ENCODE peak calls at places on chromosomes 13 and 19, in five cellular contexts. One of them, this sample, is unnamed.

GRCh38 chr19:10653732-10654609 is at the start of gene ILF3:
- DNase-seq in ovary: peak
- DNase-seq in testis: peak
- DNase-seq in GM12892: peak
- DNase-seq in breast epithelium: peak
- DNase-seq in this sample: peak

GRCh38 chr13:40613192-40613818 is 53.1 kb downstream of the FOXO1 start:
- DNase-seq in ovary: no peak
- DNase-seq in testis: no peak
- DNase-seq in GM12892: peak
- DNase-seq in breast epithelium: no peak
- DNase-seq in this sample: peak

GRCh38 chr19:23521471-23521870 is 126.2 kb upstream of the ZNF91 start:
- DNase-seq in ovary: no peak
- DNase-seq in testis: no peak
- DNase-seq in GM12892: no peak
- DNase-seq in breast epithelium: no peak
- DNase-seq in this sample: no peak

GRCh38 chr13:75761373-75761772 is 125.2 kb downstream of the LMO7 start:
- DNase-seq in ovary: no peak
- DNase-seq in testis: no peak
- DNase-seq in GM12892: no peak
- DNase-seq in breast epithelium: no peak
- DNase-seq in this sample: no peak

GRCh38 chr19:6587998-6588507 is 2.9 kb downstream of the CD70 start:
- DNase-seq in ovary: no peak
- DNase-seq in testis: no peak
- DNase-seq in GM12892: peak
- DNase-seq in breast epithelium: no peak
- DNase-seq in this sample: no peak

GRCh38 chr13:23570931-23571330 is 719 bp downstream of the TNFRSF19 start:
- DNase-seq in ovary: no peak
- DNase-seq in testis: no peak
- DNase-seq in GM12892: no peak
- DNase-seq in breast epithelium: no peak
- DNase-seq in this sample: no peak

GRCh38 chr19:39829702-39830275 is 4.2 kb downstream of the DYRK1B start:
- DNase-seq in ovary: no peak
- DNase-seq in testis: no peak
- DNase-seq in GM12892: no peak
- DNase-seq in breast epithelium: no peak
- DNase-seq in this sample: no peak

GRCh38 chr13:73702419-73703071 is 431.7 kb downstream of the KLF12 start:
- DNase-seq in ovary: no peak
- DNase-seq in testis: no peak
- DNase-seq in GM12892: no peak
- DNase-seq in breast epithelium: no peak
- DNase-seq in this sample: no peak

GRCh38 chr13:42875448-42876269 is 94.3 kb downstream of the FAM216B start:
- DNase-seq in ovary: peak
- DNase-seq in testis: peak
- DNase-seq in GM12892: no peak
- DNase-seq in breast epithelium: no peak
- DNase-seq in this sample: no peak

GRCh38 chr19:29843180-29844051 is 31.6 kb downstream of the CCNE1 start:
- DNase-seq in ovary: peak
- DNase-seq in testis: peak
- DNase-seq in GM12892: no peak
- DNase-seq in breast epithelium: no peak
- DNase-seq in this sample: peak

GRCh38 chr13:29162638-29163037 is 342.5 kb downstream of the MTUS2 start:
- DNase-seq in ovary: no peak
- DNase-seq in testis: no peak
- DNase-seq in GM12892: no peak
- DNase-seq in breast epithelium: no peak
- DNase-seq in this sample: no peak

GRCh38 chr13:92994056-92994455 is 232.6 kb upstream of the GPC6 start:
- DNase-seq in ovary: no peak
- DNase-seq in testis: no peak
- DNase-seq in GM12892: no peak
- DNase-seq in breast epithelium: no peak
- DNase-seq in this sample: no peak

GRCh38 chr19:39296906-39297305 is 699 bp downstream of the IFNL1 start:
- DNase-seq in ovary: no peak
- DNase-seq in testis: no peak
- DNase-seq in GM12892: no peak
- DNase-seq in breast epithelium: no peak
- DNase-seq in this sample: no peak

GRCh38 chr13:79011179-79011578 is 352.2 kb upstream of the OBI1 start:
- DNase-seq in ovary: no peak
- DNase-seq in testis: no peak
- DNase-seq in GM12892: no peak
- DNase-seq in breast epithelium: no peak
- DNase-seq in this sample: no peak

GRCh38 chr13:20351279-20352022 is 119.3 kb upstream of the GJB6 start:
- DNase-seq in ovary: no peak
- DNase-seq in testis: no peak
- DNase-seq in GM12892: no peak
- DNase-seq in breast epithelium: no peak
- DNase-seq in this sample: no peak

GRCh38 chr13:57408312-57408711 is 223.2 kb upstream of the PCDH17 start:
- DNase-seq in ovary: no peak
- DNase-seq in testis: no peak
- DNase-seq in GM12892: no peak
- DNase-seq in breast epithelium: no peak
- DNase-seq in this sample: no peak

GRCh38 chr19:17348700-17349099 is 11.3 kb downstream of the GTPBP3 start:
- DNase-seq in ovary: peak
- DNase-seq in testis: no peak
- DNase-seq in GM12892: no peak
- DNase-seq in breast epithelium: no peak
- DNase-seq in this sample: no peak
- TF ChIP-seq POLR2A in ovary: no peak
- TF ChIP-seq POLR2A in testis: no peak
- TF ChIP-seq POLR2A in GM12892: no peak
- TF ChIP-seq POLR2A in breast epithelium: no peak
- TF ChIP-seq POLR2A in this sample: no peak

GRCh38 chr13:112978561-112979405 is 9.8 kb downstream of the MCF2L start:
- DNase-seq in ovary: no peak
- DNase-seq in testis: no peak
- DNase-seq in GM12892: no peak
- DNase-seq in breast epithelium: no peak
- DNase-seq in this sample: no peak
- TF ChIP-seq POLR2A in ovary: no peak
- TF ChIP-seq POLR2A in testis: no peak
- TF ChIP-seq POLR2A in GM12892: no peak
- TF ChIP-seq POLR2A in breast epithelium: no peak
- TF ChIP-seq POLR2A in this sample: peak

GRCh38 chr19:5154799-5155426 is 185.7 kb downstream of the PTPRS start:
- DNase-seq in ovary: no peak
- DNase-seq in testis: no peak
- DNase-seq in GM12892: no peak
- DNase-seq in breast epithelium: no peak
- DNase-seq in this sample: no peak

GRCh38 chr19:5153601-5154128 is 184.8 kb downstream of the KDM4B start:
- DNase-seq in ovary: no peak
- DNase-seq in testis: no peak
- DNase-seq in GM12892: peak
- DNase-seq in breast epithelium: no peak
- DNase-seq in this sample: no peak

GRCh38 chr19:5155586-5156210 is 184.9 kb downstream of the PTPRS start:
- DNase-seq in ovary: no peak
- DNase-seq in testis: no peak
- DNase-seq in GM12892: no peak
- DNase-seq in breast epithelium: no peak
- DNase-seq in this sample: no peak

GRCh38 chr19:5152767-5153532 is 184.0 kb downstream of the KDM4B start:
- DNase-seq in ovary: no peak
- DNase-seq in testis: no peak
- DNase-seq in GM12892: peak
- DNase-seq in breast epithelium: no peak
- DNase-seq in this sample: no peak

GRCh38 chr19:5154129-5154798 is 185.4 kb downstream of the KDM4B start:
- DNase-seq in ovary: peak
- DNase-seq in testis: no peak
- DNase-seq in GM12892: peak
- DNase-seq in breast epithelium: no peak
- DNase-seq in this sample: peak
- TF ChIP-seq POLR2A in ovary: no peak
- TF ChIP-seq POLR2A in testis: no peak
- TF ChIP-seq POLR2A in GM12892: peak
- TF ChIP-seq POLR2A in breast epithelium: no peak
- TF ChIP-seq POLR2A in this sample: no peak

GRCh38 chr13:49466240-49466914 is 22.3 kb downstream of the SETDB2 start:
- DNase-seq in ovary: no peak
- DNase-seq in testis: no peak
- DNase-seq in GM12892: no peak
- DNase-seq in breast epithelium: no peak
- DNase-seq in this sample: no peak

GRCh38 chr13:49476529-49476928 is 19.2 kb upstream of the PHF11 start:
- DNase-seq in ovary: no peak
- DNase-seq in testis: no peak
- DNase-seq in GM12892: no peak
- DNase-seq in breast epithelium: no peak
- DNase-seq in this sample: no peak

DNA sequence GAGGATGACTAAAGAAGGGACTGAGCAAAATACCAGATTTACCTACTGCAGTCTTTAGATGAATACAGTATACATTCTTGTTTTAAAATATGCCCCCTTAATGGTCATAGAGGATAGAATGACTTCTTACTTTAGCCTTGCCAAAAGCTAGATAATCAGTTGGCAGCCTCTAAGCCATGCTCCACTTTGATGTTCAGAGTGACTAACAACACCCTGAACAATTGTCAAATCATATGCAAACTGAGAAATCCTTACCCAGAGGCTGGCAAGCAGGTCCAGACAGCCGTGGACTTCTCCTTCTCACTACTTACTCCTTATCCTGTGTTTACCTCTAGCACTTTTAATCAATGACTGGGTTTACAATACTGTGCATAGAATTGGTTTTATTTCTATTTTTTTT is 23.6 kb upstream of the PHF11 start:
- DNase-seq in ovary: no peak
- DNase-seq in testis: no peak
- DNase-seq in GM12892: no peak
- DNase-seq in breast epithelium: no peak
- DNase-seq in this sample: no peak
- TF ChIP-seq POLR2A in ovary: no peak
- TF ChIP-seq POLR2A in testis: no peak
- TF ChIP-seq POLR2A in GM12892: no peak
- TF ChIP-seq POLR2A in breast epithelium: no peak
- TF ChIP-seq POLR2A in this sample: no peak

GRCh38 chr19:43668406-43669158 is 1.4 kb downstream of the PLAUR start:
- DNase-seq in ovary: peak
- DNase-seq in testis: peak
- DNase-seq in GM12892: peak
- DNase-seq in breast epithelium: peak
- DNase-seq in this sample: peak
- TF ChIP-seq POLR2A in ovary: peak
- TF ChIP-seq POLR2A in testis: peak
- TF ChIP-seq POLR2A in GM12892: no peak
- TF ChIP-seq POLR2A in breast epithelium: peak
- TF ChIP-seq POLR2A in this sample: peak

This sample was measured in transverse colon.